ENCODE peak calls at places on chromosomes 3 and 15, in five cellular contexts. V is thoracic aorta, M is K562, H is tibial artery, J is MCF 10A. L is an unnamed sample.
A peak's percentile ranks its signal among the peaks of the same experiment; 100 is the strongest.

GRCh38 chr15:41499109-41499851 is 5.6 kb downstream of the ITPKA start:
- DNase-seq in M (no peak), H (no peak), J (no peak), V (no peak), L (no peak)

GRCh38 chr3:190239325-190239724 is 82.9 kb downstream of the CLDN1 start:
- DNase-seq in H (no peak), J (no peak), M (no peak), V (no peak), L (no peak)

GRCh38 chr15:96849501-96849900 is 519.0 kb downstream of the NR2F2 start:
- DNase-seq in H (no peak), V (no peak), M (no peak), J (peak; percentile 11), L (no peak)

GRCh38 chr3:59432676-59433075 is 382.9 kb upstream of the CFAP20DC start:
- DNase-seq in J (no peak), H (no peak), M (no peak), V (no peak), L (no peak)

GRCh38 chr3:101085752-101086151 is 92.5 kb upstream of the ABI3BP start:
- DNase-seq in J (no peak), M (no peak), H (no peak), V (no peak), L (no peak)

GRCh38 chr15:80989110-80989517 is 505 bp downstream of the MESD start:
- DNase-seq in J (no peak), M (no peak), V (no peak), H (no peak), L (no peak)

GRCh38 chr15:67296188-67296587 is 41.6 kb downstream of the IQCH start:
- DNase-seq in M (no peak), J (peak; percentile 3), H (no peak), V (no peak), L (no peak)

GRCh38 chr3:121834079-121834730 is 655 bp downstream of the IQCB1 start:
- DNase-seq in J (peak; percentile 45), V (no peak), H (no peak), M (peak; percentile 12), L (no peak)

GRCh38 chr3:39937874-39938273 is 128.5 kb downstream of the MYRIP start:
- DNase-seq in M (no peak), V (no peak), H (no peak), J (no peak), L (no peak)

DNA sequence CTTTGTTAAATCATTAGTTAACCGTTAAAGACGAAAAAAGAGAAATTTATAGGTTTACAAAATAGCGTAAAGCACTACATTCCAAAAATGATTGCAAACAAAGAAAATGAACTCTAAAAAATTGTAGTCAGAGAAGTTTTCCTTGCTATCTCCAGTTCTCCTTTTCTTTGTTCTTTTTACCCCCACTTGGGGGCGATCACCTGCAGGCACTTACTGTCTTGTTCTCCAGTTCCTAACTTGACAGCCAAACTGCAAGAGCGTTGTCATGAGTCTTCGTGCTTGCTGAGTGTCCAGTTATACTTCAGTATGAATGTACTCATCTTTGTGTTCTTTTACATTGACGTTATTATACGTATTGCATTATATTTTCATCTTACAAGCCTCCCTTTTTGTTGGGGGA is 54.5 kb downstream of the CHD2 start:
- DNase-seq in M (peak; percentile 21), J (peak; percentile 38), H (no peak), V (no peak), L (no peak)
- TF ChIP-seq CTCF in M (no peak), J (peak; percentile 16), H (no peak), V (no peak), L (peak; percentile 58)

DNA sequence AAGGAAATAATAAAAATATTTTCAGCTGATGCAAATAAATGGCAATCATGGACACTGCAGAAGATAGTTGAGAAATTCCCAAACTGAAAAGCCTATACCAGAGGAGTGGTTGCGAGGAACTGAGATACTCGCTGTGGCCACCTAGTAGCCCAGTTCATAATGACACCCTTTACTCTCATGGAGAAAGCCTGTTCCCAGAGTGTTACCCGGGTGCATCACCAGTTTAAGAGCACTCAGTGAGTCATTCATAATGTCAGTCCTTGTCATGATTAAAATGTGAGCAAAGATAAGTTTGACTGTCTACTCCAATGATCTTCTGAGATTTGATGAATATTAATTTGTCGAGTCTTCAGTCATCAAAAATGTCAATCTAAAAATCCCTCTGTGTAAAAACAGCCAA is 138.4 kb upstream of the LRRC3B start:
- DNase-seq in H (no peak), J (peak; percentile 42), V (no peak), M (no peak), L (no peak)
- TF ChIP-seq CTCF in H (no peak), J (peak; percentile 33), V (no peak), M (no peak), L (peak; percentile 56)

DNA sequence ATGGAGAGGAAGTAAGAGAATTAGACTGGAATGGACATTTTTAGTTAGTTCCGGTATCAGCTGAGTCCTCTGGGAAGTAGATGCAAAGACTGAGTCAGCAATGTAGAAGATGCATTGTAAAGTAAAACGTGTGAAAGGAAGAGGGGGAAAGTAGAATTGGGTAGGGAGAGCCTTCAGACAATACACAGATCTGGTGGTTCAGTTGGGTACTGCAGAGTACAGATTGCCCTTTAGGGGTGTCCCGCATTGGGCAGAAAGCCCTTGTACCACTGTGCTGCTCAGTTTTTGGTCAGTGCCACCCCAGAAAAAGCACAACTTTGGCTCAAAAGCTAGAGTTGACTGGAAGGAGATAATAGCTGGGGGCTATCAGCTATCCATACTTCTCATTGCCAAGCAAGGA is 247.4 kb downstream of the KBTBD8 start:
- DNase-seq in V (no peak), J (no peak), H (no peak), M (no peak), L (no peak)
- TF ChIP-seq CTCF in V (no peak), J (no peak), H (no peak), M (no peak), L (peak; percentile 31)

GRCh38 chr15:40029979-40030893 is 8.7 kb downstream of the SRP14 start:
- DNase-seq in H (no peak), J (peak; percentile 33), V (no peak), M (peak; percentile 39), L (no peak)
- TF ChIP-seq CTCF in H (peak; percentile 27), J (peak; percentile 35), V (peak; percentile 25), M (peak; percentile 67), L (peak; percentile 77)

DNA sequence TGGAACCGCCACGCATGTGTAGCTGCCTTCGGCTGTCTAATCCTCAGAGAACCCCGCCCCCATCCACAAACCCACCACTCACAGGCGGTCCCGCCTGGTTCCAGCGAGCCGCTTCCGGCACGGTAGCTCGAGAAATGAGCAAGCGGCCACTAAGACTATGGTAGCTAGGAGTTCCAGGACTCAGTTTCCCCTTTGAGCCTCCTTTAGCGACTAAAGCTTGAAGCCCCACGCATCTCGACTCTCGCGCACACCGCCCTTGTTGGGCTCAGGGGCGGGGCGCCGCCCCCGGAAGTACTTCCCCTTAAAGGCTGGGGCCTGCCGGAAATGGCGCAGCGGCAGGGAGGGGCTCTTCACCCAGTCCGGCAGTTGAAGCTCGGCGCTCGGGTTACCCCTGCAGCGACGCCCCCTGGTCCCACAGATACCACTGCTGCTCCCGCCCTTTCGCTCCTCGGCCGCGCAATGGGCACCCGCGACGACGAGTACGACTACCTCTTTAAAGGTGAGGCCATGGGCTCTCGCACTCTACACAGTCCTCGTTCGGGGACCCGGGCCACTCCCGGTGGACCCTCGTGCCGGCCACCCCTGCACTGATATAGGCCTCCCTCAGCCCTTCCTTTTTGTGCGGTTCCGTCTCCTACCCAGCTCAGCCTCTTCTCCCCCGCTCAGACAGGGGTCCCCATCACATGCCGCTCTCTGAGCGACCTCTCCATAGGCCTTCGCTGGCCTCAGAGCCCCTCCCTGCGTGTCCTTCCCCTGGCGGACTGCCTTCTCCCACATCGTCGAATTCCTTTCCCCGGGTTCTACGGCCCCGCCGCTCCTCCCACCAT is at the start of gene RAB11A:
- DNase-seq in J (peak; percentile 96), V (peak; percentile 83), H (peak; percentile 97), M (peak; percentile 96), L (peak; percentile 95)
- TF ChIP-seq CTCF in J (peak; percentile 13), V (no peak), H (peak; percentile 29), M (peak; percentile 58), L (peak; percentile 22)

GRCh38 chr15:75452968-75453702 is 1.6 kb upstream of the SIN3A start:
- DNase-seq in V (no peak), J (peak; percentile 52), M (no peak), H (peak; percentile 84), L (peak; percentile 69)
- TF ChIP-seq CTCF in V (no peak), J (no peak), M (peak; percentile 31), H (no peak), L (peak; percentile 25)

GRCh38 chr3:50353231-50354004 is 2.8 kb downstream of the CYB561D2 start:
- DNase-seq in H (no peak), J (no peak), V (no peak), M (no peak), L (no peak)

GRCh38 chr3:50351318-50351687 is 641 bp downstream of the CYB561D2 start:
- DNase-seq in J (no peak), H (no peak), M (no peak), V (no peak), L (no peak)

GRCh38 chr3:50350213-50350526 is 405 bp downstream of the NPRL2 start:
- DNase-seq in J (no peak), V (no peak), H (no peak), M (no peak), L (no peak)

GRCh38 chr3:50352762-50353161 is 2.1 kb downstream of the CYB561D2 start:
- DNase-seq in J (no peak), H (no peak), V (no peak), M (no peak), L (no peak)

GRCh38 chr3:50350527-50351317 is at the start of the genes CYB561D2 and NPRL2:
- DNase-seq in V (peak; percentile 87), H (peak; percentile 99), M (peak; percentile 90), J (peak; percentile 95), L (peak; percentile 95)
- TF ChIP-seq CTCF in V (no peak), H (no peak), M (no peak), J (no peak), L (no peak)

GRCh38 chr3:185082149-185082548 is 70.7 kb downstream of the C3orf70 start:
- DNase-seq in H (no peak), V (no peak), J (no peak), M (no peak), L (no peak)

GRCh38 chr3:185082829-185083228 is 70.0 kb downstream of the C3orf70 start:
- DNase-seq in M (no peak), J (no peak), H (no peak), V (no peak), L (no peak)

GRCh38 chr3:185087419-185087818 is 65.4 kb downstream of the C3orf70 start:
- DNase-seq in J (no peak), V (no peak), H (no peak), M (no peak), L (no peak)

GRCh38 chr3:185084402-185084801 is 68.5 kb downstream of the C3orf70 start:
- DNase-seq in V (no peak), M (no peak), J (no peak), H (no peak), L (no peak)

GRCh38 chr3:185084883-185085282 is 68.0 kb downstream of the C3orf70 start:
- DNase-seq in J (no peak), H (no peak), V (no peak), M (no peak), L (no peak)
- TF ChIP-seq CTCF in J (no peak), H (no peak), V (no peak), M (no peak), L (no peak)

L was measured in type B pancreatic cell.